ENCODE peak calls at places on chromosome 18, in ten cellular contexts. D is activated gamma-delta T cell treated with Interleukin-2 at 50 U/mL for 16 hours; J is dermis blood vessel endothelial cell; H is GDM1; C is stimulated activated CD4-positive, alpha-beta T cell treated with anti-CD3 and anti-CD28 coated beads, Interleukin-12 subunit alpha, Interleukin-12 subunit beta, amount 100 ng/mL, for 24 hours; Q is cardiac muscle cell; V is HTR-8/SVneo; O is AML-193; F is AG08396; W is fibroblast of mammary gland. X is an unnamed sample.

GRCh38 chr18:75351409-75351808 is 76.1 kb downstream of the SMIM21 start:
- DNase-seq in D (no peak), J (no peak), H (no peak), C (no peak), Q (no peak), V (no peak), O (no peak), F (no peak), W (no peak), X (no peak)

GRCh38 chr18:28905509-28905908 is 728.6 kb upstream of the CDH2 start:
- DNase-seq in D (no peak), J (peak), H (no peak), C (no peak), Q (no peak), V (peak), O (no peak), F (no peak), W (peak), X (no peak)

GRCh38 chr18:22467760-22468553 is 50.2 kb upstream of the CTAGE1 start:
- DNase-seq in D (no peak), J (peak), H (no peak), C (no peak), Q (no peak), V (peak), O (no peak), F (peak), W (peak), X (no peak)

GRCh38 chr18:48621240-48621639 is 82.4 kb downstream of the CTIF start:
- DNase-seq in D (no peak), J (peak), H (no peak), C (no peak), Q (no peak), V (peak), O (no peak), F (peak), W (peak), X (no peak)

GRCh38 chr18:9081940-9082339 is 20.6 kb upstream of the NDUFV2 start:
- DNase-seq in D (no peak), J (no peak), H (no peak), C (no peak), Q (no peak), V (no peak), O (no peak), F (no peak), W (no peak), X (peak)

GRCh38 chr18:13006731-13007550 is 15.8 kb downstream of the CEP192 start:
- DNase-seq in D (no peak), J (no peak), H (no peak), C (no peak), Q (no peak), V (no peak), O (no peak), F (no peak), W (no peak), X (no peak)

GRCh38 chr18:23719634-23720201 is 30.5 kb downstream of the LAMA3 start:
- DNase-seq in D (no peak), J (peak), H (no peak), C (no peak), Q (no peak), V (peak), O (no peak), F (peak), W (peak), X (no peak)

GRCh38 chr18:22228930-22229329 is 59.5 kb downstream of the GATA6 start:
- DNase-seq in D (no peak), J (no peak), H (no peak), C (no peak), Q (no peak), V (no peak), O (no peak), F (no peak), W (peak), X (no peak)

GRCh38 chr18:28039078-28039477 is 137.9 kb downstream of the CDH2 start:
- DNase-seq in D (no peak), J (peak), H (no peak), C (no peak), Q (no peak), V (no peak), O (no peak), F (no peak), W (peak), X (no peak)